ENCODE peak calls at places on chromosomes 5 and 9, in seven cellular contexts. One of them, this sample, is unnamed.

GRCh38 chr9:135531096-135531495 is 9.9 kb downstream of the LCN1 start:
- DNase-seq in fibroblast of lung: no peak
- DNase-seq in H1: no peak
- DNase-seq in psoas muscle: no peak
- DNase-seq in aorta: no peak
- DNase-seq in CD4-positive, alpha-beta T cell: no peak
- DNase-seq in naive thymus-derived CD4-positive, alpha-beta T cell: no peak
- DNase-seq in this sample: peak

GRCh38 chr5:43785198-43785597 is 182.2 kb downstream of the NNT start:
- DNase-seq in psoas muscle: no peak
- DNase-seq in CD4-positive, alpha-beta T cell: no peak
- DNase-seq in fibroblast of lung: no peak
- DNase-seq in aorta: no peak
- DNase-seq in naive thymus-derived CD4-positive, alpha-beta T cell: no peak
- DNase-seq in H1: no peak
- DNase-seq in this sample: no peak

GRCh38 chr5:123700624-123701023 is 188.6 kb downstream of the CSNK1G3 start:
- DNase-seq in fibroblast of lung: peak
- DNase-seq in naive thymus-derived CD4-positive, alpha-beta T cell: no peak
- DNase-seq in aorta: no peak
- DNase-seq in H1: no peak
- DNase-seq in CD4-positive, alpha-beta T cell: no peak
- DNase-seq in psoas muscle: no peak
- DNase-seq in this sample: no peak

GRCh38 chr9:37149646-37150308 is 29.4 kb downstream of the ZCCHC7 start:
- DNase-seq in naive thymus-derived CD4-positive, alpha-beta T cell: no peak
- DNase-seq in aorta: no peak
- DNase-seq in psoas muscle: no peak
- DNase-seq in fibroblast of lung: no peak
- DNase-seq in CD4-positive, alpha-beta T cell: no peak
- DNase-seq in H1: no peak
- DNase-seq in this sample: no peak

GRCh38 chr9:135284386-135285134 is 195.0 kb upstream of the PPP1R26 start:
- DNase-seq in H1: no peak
- DNase-seq in naive thymus-derived CD4-positive, alpha-beta T cell: no peak
- DNase-seq in aorta: no peak
- DNase-seq in psoas muscle: no peak
- DNase-seq in CD4-positive, alpha-beta T cell: no peak
- DNase-seq in fibroblast of lung: no peak
- DNase-seq in this sample: no peak

GRCh38 chr5:20972419-20972925 is 984.5 kb upstream of the CDH18 start:
- DNase-seq in CD4-positive, alpha-beta T cell: no peak
- DNase-seq in fibroblast of lung: peak
- DNase-seq in H1: peak
- DNase-seq in naive thymus-derived CD4-positive, alpha-beta T cell: no peak
- DNase-seq in aorta: no peak
- DNase-seq in psoas muscle: peak
- DNase-seq in this sample: peak

GRCh38 chr5:137164536-137164935 is 334.6 kb downstream of the SPOCK1 start:
- DNase-seq in CD4-positive, alpha-beta T cell: no peak
- DNase-seq in aorta: no peak
- DNase-seq in psoas muscle: no peak
- DNase-seq in naive thymus-derived CD4-positive, alpha-beta T cell: no peak
- DNase-seq in fibroblast of lung: no peak
- DNase-seq in H1: no peak
- DNase-seq in this sample: no peak

GRCh38 chr5:14920121-14920520 is 48.5 kb upstream of the ANKH start:
- DNase-seq in CD4-positive, alpha-beta T cell: no peak
- DNase-seq in fibroblast of lung: peak
- DNase-seq in H1: no peak
- DNase-seq in naive thymus-derived CD4-positive, alpha-beta T cell: no peak
- DNase-seq in aorta: no peak
- DNase-seq in psoas muscle: no peak
- DNase-seq in this sample: no peak

GRCh38 chr9:16044116-16044881 is 491.5 kb downstream of the CCDC171 start:
- DNase-seq in fibroblast of lung: peak
- DNase-seq in H1: no peak
- DNase-seq in naive thymus-derived CD4-positive, alpha-beta T cell: no peak
- DNase-seq in CD4-positive, alpha-beta T cell: no peak
- DNase-seq in aorta: no peak
- DNase-seq in psoas muscle: no peak
- DNase-seq in this sample: no peak

GRCh38 chr9:20398511-20399338 is 223.6 kb downstream of the MLLT3 start:
- DNase-seq in CD4-positive, alpha-beta T cell: no peak
- DNase-seq in aorta: no peak
- DNase-seq in psoas muscle: no peak
- DNase-seq in H1: no peak
- DNase-seq in naive thymus-derived CD4-positive, alpha-beta T cell: no peak
- DNase-seq in fibroblast of lung: no peak
- DNase-seq in this sample: no peak

GRCh38 chr9:81530407-81530810 is 158.9 kb downstream of the TLE1 start:
- DNase-seq in naive thymus-derived CD4-positive, alpha-beta T cell: no peak
- DNase-seq in fibroblast of lung: no peak
- DNase-seq in aorta: no peak
- DNase-seq in psoas muscle: no peak
- DNase-seq in CD4-positive, alpha-beta T cell: no peak
- DNase-seq in H1: no peak
- DNase-seq in this sample: no peak

GRCh38 chr9:14746655-14747054 is 24.1 kb upstream of the CER1 start:
- DNase-seq in CD4-positive, alpha-beta T cell: no peak
- DNase-seq in H1: no peak
- DNase-seq in aorta: no peak
- DNase-seq in psoas muscle: no peak
- DNase-seq in fibroblast of lung: no peak
- DNase-seq in naive thymus-derived CD4-positive, alpha-beta T cell: no peak
- DNase-seq in this sample: no peak

GRCh38 chr5:172958268-172959046 is 767 bp upstream of the RPL26L1 start:
- DNase-seq in H1: peak
- DNase-seq in CD4-positive, alpha-beta T cell: peak
- DNase-seq in naive thymus-derived CD4-positive, alpha-beta T cell: peak
- DNase-seq in psoas muscle: peak
- DNase-seq in fibroblast of lung: peak
- DNase-seq in aorta: peak
- DNase-seq in this sample: peak

GRCh38 chr9:37967272-37967581 is 63.3 kb upstream of the SLC25A51 start:
- DNase-seq in aorta: no peak
- DNase-seq in H1: no peak
- DNase-seq in CD4-positive, alpha-beta T cell: no peak
- DNase-seq in psoas muscle: no peak
- DNase-seq in naive thymus-derived CD4-positive, alpha-beta T cell: no peak
- DNase-seq in fibroblast of lung: no peak
- DNase-seq in this sample: no peak

GRCh38 chr5:36661446-36662220 is 55.2 kb downstream of the SLC1A3 start:
- DNase-seq in fibroblast of lung: peak
- DNase-seq in aorta: no peak
- DNase-seq in naive thymus-derived CD4-positive, alpha-beta T cell: no peak
- DNase-seq in psoas muscle: no peak
- DNase-seq in H1: no peak
- DNase-seq in CD4-positive, alpha-beta T cell: no peak
- DNase-seq in this sample: no peak

DNA sequence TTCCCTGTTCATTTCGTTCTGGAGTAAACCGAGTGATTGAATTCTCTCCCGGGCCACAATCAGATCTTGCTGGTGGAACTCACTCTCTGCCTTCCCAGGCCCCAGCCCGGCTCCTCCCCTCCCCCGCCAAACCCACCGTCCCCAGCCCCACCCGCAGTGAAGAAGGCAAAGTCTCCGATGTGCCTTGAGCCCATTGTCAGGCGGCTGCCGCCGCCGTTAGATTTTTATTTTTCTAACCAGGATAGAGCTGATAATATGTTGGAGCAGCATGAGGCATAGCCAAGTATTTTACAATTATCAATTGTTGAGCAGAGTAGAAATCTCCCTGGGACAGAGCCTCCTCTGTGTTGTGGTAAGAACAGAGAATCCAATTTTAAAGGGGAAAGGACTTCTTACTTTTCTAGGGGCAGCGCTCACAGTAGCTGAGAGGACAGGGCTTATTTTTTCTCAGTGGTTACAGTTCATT is 1.2 kb downstream of the PSAT1 start:
- DNase-seq in naive thymus-derived CD4-positive, alpha-beta T cell: no peak
- DNase-seq in CD4-positive, alpha-beta T cell: no peak
- DNase-seq in H1: no peak
- DNase-seq in fibroblast of lung: no peak
- DNase-seq in aorta: no peak
- DNase-seq in psoas muscle: no peak
- DNase-seq in this sample: no peak
- H3K27ac ChIP-seq in naive thymus-derived CD4-positive, alpha-beta T cell: peak
- H3K27ac ChIP-seq in CD4-positive, alpha-beta T cell: no peak
- H3K27ac ChIP-seq in H1: no peak
- H3K27ac ChIP-seq in fibroblast of lung: no peak
- H3K27ac ChIP-seq in aorta: no peak
- H3K27ac ChIP-seq in psoas muscle: no peak
- H3K27ac ChIP-seq in this sample: peak

DNA sequence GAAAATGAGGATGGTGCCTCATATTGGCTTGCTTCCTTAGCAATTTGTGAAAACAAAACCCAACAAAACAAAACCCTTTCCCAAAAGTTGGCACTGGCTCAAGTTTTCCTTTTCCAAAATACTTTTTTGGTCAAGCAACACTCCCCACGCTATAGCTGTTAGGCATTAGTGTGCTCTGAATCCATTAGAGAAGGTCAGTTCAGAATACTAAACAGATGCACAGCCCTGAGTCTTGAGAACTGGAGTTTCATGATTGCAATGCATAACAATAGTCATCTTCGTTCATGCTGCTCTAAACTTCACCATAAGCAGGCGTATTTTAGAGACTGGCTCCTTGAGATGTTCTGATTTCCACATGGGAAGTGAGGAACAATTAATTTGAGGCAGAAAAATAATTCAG is 172.0 kb upstream of the KLF9 start:
- DNase-seq in CD4-positive, alpha-beta T cell: no peak
- DNase-seq in psoas muscle: no peak
- DNase-seq in naive thymus-derived CD4-positive, alpha-beta T cell: no peak
- DNase-seq in aorta: no peak
- DNase-seq in H1: no peak
- DNase-seq in fibroblast of lung: no peak
- DNase-seq in this sample: no peak
- H3K27ac ChIP-seq in CD4-positive, alpha-beta T cell: no peak
- H3K27ac ChIP-seq in psoas muscle: peak
- H3K27ac ChIP-seq in naive thymus-derived CD4-positive, alpha-beta T cell: no peak
- H3K27ac ChIP-seq in aorta: peak
- H3K27ac ChIP-seq in H1: no peak
- H3K27ac ChIP-seq in fibroblast of lung: peak
- H3K27ac ChIP-seq in this sample: peak

DNA sequence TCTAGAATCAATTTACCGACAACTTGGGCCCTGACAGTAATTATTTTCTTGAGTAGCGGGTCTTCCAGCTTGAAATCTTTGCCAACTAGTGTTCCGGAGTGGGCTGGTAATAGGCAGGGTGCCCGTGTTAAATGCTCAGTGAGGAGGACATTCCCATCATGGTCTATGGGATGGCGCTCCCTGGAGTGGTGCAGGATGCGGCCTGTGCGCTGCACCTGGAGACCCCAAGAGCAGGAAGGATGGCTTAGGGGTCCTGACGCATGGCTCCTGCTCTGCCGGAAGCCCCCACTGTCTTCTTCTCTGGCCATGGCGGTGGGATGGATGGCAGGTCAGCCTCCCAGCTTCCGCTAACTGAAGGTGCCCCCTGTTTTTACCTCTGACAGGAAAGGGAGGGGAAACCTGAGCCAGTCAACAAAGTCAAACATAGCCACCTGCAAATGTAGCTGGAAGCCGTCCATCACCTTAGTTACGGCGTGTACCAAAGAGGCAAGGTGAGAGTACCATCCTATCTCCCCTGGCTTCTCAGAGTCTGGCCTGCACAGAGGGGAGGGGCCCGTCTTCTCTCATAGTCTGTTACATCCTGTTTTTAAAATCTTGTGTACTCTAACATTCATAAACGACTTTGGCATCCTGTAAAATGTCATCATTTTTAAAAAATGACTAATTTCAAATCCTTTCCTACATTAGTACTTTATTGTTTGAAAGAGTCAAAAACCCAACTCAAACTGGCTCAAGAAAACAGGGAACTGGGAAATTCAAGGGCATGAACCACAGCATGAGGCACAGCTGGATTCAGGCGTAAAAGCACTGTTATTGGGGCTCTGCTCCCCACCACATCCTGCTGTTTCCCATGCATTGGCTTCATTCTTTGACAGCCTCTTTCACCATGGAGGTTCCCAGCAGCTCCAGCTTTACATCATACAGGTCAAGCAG is 28.5 kb upstream of the UNC5A start:
- DNase-seq in fibroblast of lung: no peak
- DNase-seq in CD4-positive, alpha-beta T cell: no peak
- DNase-seq in aorta: no peak
- DNase-seq in psoas muscle: no peak
- DNase-seq in naive thymus-derived CD4-positive, alpha-beta T cell: no peak
- DNase-seq in H1: no peak
- DNase-seq in this sample: peak
- H3K27ac ChIP-seq in fibroblast of lung: no peak
- H3K27ac ChIP-seq in CD4-positive, alpha-beta T cell: no peak
- H3K27ac ChIP-seq in aorta: no peak
- H3K27ac ChIP-seq in psoas muscle: no peak
- H3K27ac ChIP-seq in naive thymus-derived CD4-positive, alpha-beta T cell: no peak
- H3K27ac ChIP-seq in H1: no peak
- H3K27ac ChIP-seq in this sample: no peak

GRCh38 chr5:159163700-159164044 is 45.7 kb downstream of the RNF145 start:
- DNase-seq in H1: no peak
- DNase-seq in CD4-positive, alpha-beta T cell: no peak
- DNase-seq in naive thymus-derived CD4-positive, alpha-beta T cell: no peak
- DNase-seq in fibroblast of lung: no peak
- DNase-seq in aorta: no peak
- DNase-seq in psoas muscle: no peak
- DNase-seq in this sample: no peak
- H3K27ac ChIP-seq in H1: no peak
- H3K27ac ChIP-seq in CD4-positive, alpha-beta T cell: no peak
- H3K27ac ChIP-seq in naive thymus-derived CD4-positive, alpha-beta T cell: no peak
- H3K27ac ChIP-seq in fibroblast of lung: no peak
- H3K27ac ChIP-seq in aorta: no peak
- H3K27ac ChIP-seq in psoas muscle: no peak
- H3K27ac ChIP-seq in this sample: no peak

GRCh38 chr9:128894764-128895163 is 12.8 kb downstream of the LRRC8A start:
- DNase-seq in aorta: no peak
- DNase-seq in fibroblast of lung: no peak
- DNase-seq in CD4-positive, alpha-beta T cell: no peak
- DNase-seq in naive thymus-derived CD4-positive, alpha-beta T cell: no peak
- DNase-seq in psoas muscle: no peak
- DNase-seq in H1: no peak
- DNase-seq in this sample: no peak
- H3K27ac ChIP-seq in aorta: no peak
- H3K27ac ChIP-seq in fibroblast of lung: no peak
- H3K27ac ChIP-seq in CD4-positive, alpha-beta T cell: no peak
- H3K27ac ChIP-seq in naive thymus-derived CD4-positive, alpha-beta T cell: peak
- H3K27ac ChIP-seq in psoas muscle: no peak
- H3K27ac ChIP-seq in H1: no peak
- H3K27ac ChIP-seq in this sample: no peak